ENCODE peak calls at places on chromosomes 12 and 14, in five cellular contexts. N is astrocyte of the spinal cord; G is GM23338; J is activated CD4-positive, alpha-beta T cell treated with anti-CD3 and anti-CD28 coated beads, Interleukin-2, amount 10 ng/mL, durations not matched to agents 7 days and 5 days; Z is cardiac fibroblast. T is an unnamed sample.
A peak's percentile ranks its signal among the peaks of the same experiment; 100 is the strongest.

GRCh38 chr12:22981711-22982110 is 356.7 kb downstream of the ETNK1 start:
- DNase-seq in N (peak; percentile 46), G (peak; percentile 27), J (no peak), Z (peak; percentile 64), T (no peak)

GRCh38 chr14:91839754-91840153 is 27.6 kb downstream of the TC2N start:
- DNase-seq in N (no peak), G (no peak), J (peak; percentile 16), Z (no peak), T (no peak)

GRCh38 chr12:1791104-1791927 is 29.0 kb upstream of the LRTM2 start:
- DNase-seq in N (peak; percentile 69), G (peak; percentile 73), J (peak; percentile 77), Z (peak; percentile 81), T (peak; percentile 66)

GRCh38 chr14:75854247-75854799 is 127.5 kb downstream of the TGFB3 start:
- DNase-seq in N (no peak), G (no peak), J (no peak), Z (no peak), T (no peak)

GRCh38 chr12:104557488-104558195 is 100.9 kb downstream of the CHST11 start:
- DNase-seq in N (no peak), G (no peak), J (no peak), Z (no peak), T (no peak)

GRCh38 chr14:77307099-77307496 is 13.6 kb downstream of the POMT2 start:
- DNase-seq in N (peak; percentile 34), G (no peak), J (no peak), Z (no peak), T (no peak)

GRCh38 chr12:121872546-121873223 is 14.0 kb upstream of the HPD start:
- DNase-seq in N (peak; percentile 90), G (no peak), J (no peak), Z (peak; percentile 96), T (no peak)

GRCh38 chr12:119179335-119180021 is 747 bp downstream of the HSPB8 start:
- DNase-seq in N (peak; percentile 37), G (peak; percentile 83), J (no peak), Z (peak; percentile 70), T (no peak)

GRCh38 chr12:1760566-1761382 is 59.6 kb upstream of the LRTM2 start:
- DNase-seq in N (peak; percentile 12), G (no peak), J (no peak), Z (peak; percentile 76), T (no peak)

GRCh38 chr12:116534341-116535121 is 24.6 kb upstream of the MAP1LC3B2 start:
- DNase-seq in N (peak; percentile 36), G (peak; percentile 57), J (no peak), Z (no peak), T (no peak)

GRCh38 chr12:88931598-88931997 is 351.3 kb upstream of the KITLG start:
- DNase-seq in N (no peak), G (no peak), J (no peak), Z (no peak), T (no peak)

GRCh38 chr14:57371013-57371412 is 19.4 kb upstream of the NAA30 start:
- DNase-seq in N (no peak), G (no peak), J (no peak), Z (no peak), T (no peak)

GRCh38 chr12:119544780-119545625 is 48.6 kb upstream of the TMEM233 start:
- DNase-seq in N (peak; percentile 72), G (peak; percentile 87), J (peak; percentile 64), Z (peak; percentile 81), T (peak; percentile 64)

GRCh38 chr14:32230181-32230580 is 27.1 kb upstream of the RNU6-8 start:
- DNase-seq in N (peak; percentile 41), G (no peak), J (no peak), Z (peak; percentile 57), T (no peak)

GRCh38 chr12:124713041-124713435 is 145.6 kb upstream of the NCOR2 start:
- DNase-seq in N (no peak), G (no peak), J (no peak), Z (peak; percentile 47), T (no peak)

GRCh38 chr12:61412209-61412608 is 848.0 kb upstream of the USP15 start:
- DNase-seq in N (no peak), G (peak; percentile 37), J (no peak), Z (no peak), T (no peak)

GRCh38 chr12:14284189-14284722 is 81.2 kb upstream of the ATF7IP start:
- DNase-seq in N (no peak), G (peak; percentile 46), J (no peak), Z (no peak), T (no peak)

GRCh38 chr12:78914859-78915331 is 50.3 kb downstream of the SYT1 start:
- DNase-seq in N (no peak), G (peak; percentile 89), J (no peak), Z (no peak), T (no peak)

GRCh38 chr14:96102071-96102856 is 63.1 kb downstream of the C14orf132 start:
- DNase-seq in N (no peak), G (no peak), J (no peak), Z (no peak), T (no peak)

GRCh38 chr12:112473056-112473455 is 54.3 kb downstream of the PTPN11 start:
- DNase-seq in N (no peak), G (peak; percentile 44), J (no peak), Z (peak; percentile 10), T (no peak)

GRCh38 chr12:32566663-32567634 is 112.2 kb upstream of the DNM1L start:
- DNase-seq in N (no peak), G (peak; percentile 53), J (no peak), Z (no peak), T (no peak)

GRCh38 chr14:22981090-22982012 is 1.0 kb downstream of the AJUBA start:
- DNase-seq in N (peak; percentile 29), G (peak; percentile 44), J (no peak), Z (peak; percentile 14), T (no peak)

GRCh38 chr12:106245767-106246166 is 2.1 kb downstream of the CKAP4 start:
- DNase-seq in N (peak; percentile 69), G (no peak), J (no peak), Z (peak; percentile 86), T (no peak)

GRCh38 chr14:97217094-97217885 is 420.1 kb downstream of the VRK1 start:
- DNase-seq in N (no peak), G (peak; percentile 55), J (no peak), Z (no peak), T (peak; percentile 16)

GRCh38 chr14:64717870-64718269 is 13.6 kb downstream of the PLEKHG3 start:
- DNase-seq in N (no peak), G (no peak), J (no peak), Z (no peak), T (no peak)

GRCh38 chr12:132572106-132572505 is 38.3 kb downstream of the LRCOL1 start:
- DNase-seq in N (no peak), G (peak; percentile 23), J (no peak), Z (no peak), T (no peak)

GRCh38 chr12:587132-587531 is 76.1 kb downstream of the NINJ2 start:
- DNase-seq in N (no peak), G (no peak), J (no peak), Z (no peak), T (no peak)

GRCh38 chr14:77203611-77204456 is 22.2 kb downstream of the TMEM63C start:
- DNase-seq in N (no peak), G (no peak), J (no peak), Z (no peak), T (no peak)

GRCh38 chr14:59755388-59755787 is 115.2 kb downstream of the RTN1 start:
- DNase-seq in N (no peak), G (no peak), J (no peak), Z (no peak), T (no peak)

GRCh38 chr12:51822956-51823355 is 25.6 kb downstream of the FIGNL2 start:
- DNase-seq in N (no peak), G (no peak), J (no peak), Z (no peak), T (no peak)